ENCODE peak calls at places on chromosome 1, in five cellular contexts. One of them, this sample, is unnamed.
A peak's percentile ranks its signal among the peaks of the same experiment; 100 is the strongest.

GRCh38 chr1:43437031-43437973 is 16.4 kb downstream of the HYI start:
- DNase-seq in stimulated activated CD4-positive, alpha-beta T cell treated with anti-CD3 and anti-CD28 coated beads, Interleukin-12 subunit alpha, Interleukin-12 subunit beta, amount 100 ng/mL, for 4 hours: no peak
- DNase-seq in NCI-H345: no peak
- DNase-seq in DMS79: no peak
- DNase-seq in activated CD4-positive, alpha-beta T cell treated with anti-CD3 and anti-CD28 coated beads, Interleukin-2, amount 50 U/mL, for 24 hours: no peak
- DNase-seq in this sample: no peak

GRCh38 chr1:10668241-10668761 is 128.1 kb downstream of the CASZ1 start:
- DNase-seq in activated CD4-positive, alpha-beta T cell treated with anti-CD3 and anti-CD28 coated beads, Interleukin-2, amount 50 U/mL, for 24 hours: no peak
- DNase-seq in DMS79: no peak
- DNase-seq in stimulated activated CD4-positive, alpha-beta T cell treated with anti-CD3 and anti-CD28 coated beads, Interleukin-12 subunit alpha, Interleukin-12 subunit beta, amount 100 ng/mL, for 4 hours: no peak
- DNase-seq in NCI-H345: no peak
- DNase-seq in this sample: no peak

GRCh38 chr1:70090146-70090545 is 115.2 kb downstream of the LRRC40 start:
- DNase-seq in NCI-H345: no peak
- DNase-seq in DMS79: no peak
- DNase-seq in stimulated activated CD4-positive, alpha-beta T cell treated with anti-CD3 and anti-CD28 coated beads, Interleukin-12 subunit alpha, Interleukin-12 subunit beta, amount 100 ng/mL, for 4 hours: no peak
- DNase-seq in activated CD4-positive, alpha-beta T cell treated with anti-CD3 and anti-CD28 coated beads, Interleukin-2, amount 50 U/mL, for 24 hours: no peak
- DNase-seq in this sample: no peak

GRCh38 chr1:207355060-207355459 is 33.6 kb downstream of the CD55 start:
- DNase-seq in activated CD4-positive, alpha-beta T cell treated with anti-CD3 and anti-CD28 coated beads, Interleukin-2, amount 50 U/mL, for 24 hours: no peak
- DNase-seq in NCI-H345: no peak
- DNase-seq in stimulated activated CD4-positive, alpha-beta T cell treated with anti-CD3 and anti-CD28 coated beads, Interleukin-12 subunit alpha, Interleukin-12 subunit beta, amount 100 ng/mL, for 4 hours: no peak
- DNase-seq in DMS79: no peak
- DNase-seq in this sample: no peak

GRCh38 chr1:37477946-37478345 is 3.6 kb downstream of the ZC3H12A start:
- DNase-seq in NCI-H345: no peak
- DNase-seq in DMS79: no peak
- DNase-seq in stimulated activated CD4-positive, alpha-beta T cell treated with anti-CD3 and anti-CD28 coated beads, Interleukin-12 subunit alpha, Interleukin-12 subunit beta, amount 100 ng/mL, for 4 hours: no peak
- DNase-seq in activated CD4-positive, alpha-beta T cell treated with anti-CD3 and anti-CD28 coated beads, Interleukin-2, amount 50 U/mL, for 24 hours: no peak
- DNase-seq in this sample: no peak

GRCh38 chr1:231618588-231619256 is 7.9 kb upstream of the DISC1 start:
- DNase-seq in activated CD4-positive, alpha-beta T cell treated with anti-CD3 and anti-CD28 coated beads, Interleukin-2, amount 50 U/mL, for 24 hours: no peak
- DNase-seq in NCI-H345: no peak
- DNase-seq in stimulated activated CD4-positive, alpha-beta T cell treated with anti-CD3 and anti-CD28 coated beads, Interleukin-12 subunit alpha, Interleukin-12 subunit beta, amount 100 ng/mL, for 4 hours: no peak
- DNase-seq in DMS79: no peak
- DNase-seq in this sample: no peak

GRCh38 chr1:84972377-84972987 is 24.4 kb downstream of the MCOLN2 start:
- DNase-seq in DMS79: no peak
- DNase-seq in activated CD4-positive, alpha-beta T cell treated with anti-CD3 and anti-CD28 coated beads, Interleukin-2, amount 50 U/mL, for 24 hours: no peak
- DNase-seq in NCI-H345: no peak
- DNase-seq in stimulated activated CD4-positive, alpha-beta T cell treated with anti-CD3 and anti-CD28 coated beads, Interleukin-12 subunit alpha, Interleukin-12 subunit beta, amount 100 ng/mL, for 4 hours: no peak
- DNase-seq in this sample: no peak

GRCh38 chr1:165068716-165069115 is 287.8 kb downstream of the LMX1A start:
- DNase-seq in stimulated activated CD4-positive, alpha-beta T cell treated with anti-CD3 and anti-CD28 coated beads, Interleukin-12 subunit alpha, Interleukin-12 subunit beta, amount 100 ng/mL, for 4 hours: no peak
- DNase-seq in NCI-H345: peak; percentile 26
- DNase-seq in activated CD4-positive, alpha-beta T cell treated with anti-CD3 and anti-CD28 coated beads, Interleukin-2, amount 50 U/mL, for 24 hours: no peak
- DNase-seq in DMS79: no peak
- DNase-seq in this sample: no peak

GRCh38 chr1:240522122-240522822 is 89.7 kb downstream of the GREM2 start:
- DNase-seq in NCI-H345: no peak
- DNase-seq in activated CD4-positive, alpha-beta T cell treated with anti-CD3 and anti-CD28 coated beads, Interleukin-2, amount 50 U/mL, for 24 hours: no peak
- DNase-seq in stimulated activated CD4-positive, alpha-beta T cell treated with anti-CD3 and anti-CD28 coated beads, Interleukin-12 subunit alpha, Interleukin-12 subunit beta, amount 100 ng/mL, for 4 hours: no peak
- DNase-seq in DMS79: no peak
- DNase-seq in this sample: no peak

GRCh38 chr1:8423134-8423701 is 105.3 kb downstream of the SLC45A1 start:
- DNase-seq in DMS79: no peak
- DNase-seq in activated CD4-positive, alpha-beta T cell treated with anti-CD3 and anti-CD28 coated beads, Interleukin-2, amount 50 U/mL, for 24 hours: peak; percentile 18
- DNase-seq in stimulated activated CD4-positive, alpha-beta T cell treated with anti-CD3 and anti-CD28 coated beads, Interleukin-12 subunit alpha, Interleukin-12 subunit beta, amount 100 ng/mL, for 4 hours: peak; percentile 36
- DNase-seq in NCI-H345: no peak
- DNase-seq in this sample: no peak

GRCh38 chr1:115237507-115237906 is 100.5 kb downstream of the NGF start:
- DNase-seq in DMS79: no peak
- DNase-seq in activated CD4-positive, alpha-beta T cell treated with anti-CD3 and anti-CD28 coated beads, Interleukin-2, amount 50 U/mL, for 24 hours: no peak
- DNase-seq in NCI-H345: no peak
- DNase-seq in stimulated activated CD4-positive, alpha-beta T cell treated with anti-CD3 and anti-CD28 coated beads, Interleukin-12 subunit alpha, Interleukin-12 subunit beta, amount 100 ng/mL, for 4 hours: no peak
- DNase-seq in this sample: no peak

GRCh38 chr1:11796036-11796828 is 9.5 kb downstream of the MTHFR start:
- DNase-seq in activated CD4-positive, alpha-beta T cell treated with anti-CD3 and anti-CD28 coated beads, Interleukin-2, amount 50 U/mL, for 24 hours: no peak
- DNase-seq in NCI-H345: no peak
- DNase-seq in DMS79: no peak
- DNase-seq in stimulated activated CD4-positive, alpha-beta T cell treated with anti-CD3 and anti-CD28 coated beads, Interleukin-12 subunit alpha, Interleukin-12 subunit beta, amount 100 ng/mL, for 4 hours: no peak
- DNase-seq in this sample: no peak

GRCh38 chr1:154999651-155000474 is 2.7 kb upstream of the ZBTB7B start:
- DNase-seq in DMS79: peak; percentile 35
- DNase-seq in NCI-H345: peak; percentile 75
- DNase-seq in activated CD4-positive, alpha-beta T cell treated with anti-CD3 and anti-CD28 coated beads, Interleukin-2, amount 50 U/mL, for 24 hours: no peak
- DNase-seq in stimulated activated CD4-positive, alpha-beta T cell treated with anti-CD3 and anti-CD28 coated beads, Interleukin-12 subunit alpha, Interleukin-12 subunit beta, amount 100 ng/mL, for 4 hours: peak; percentile 65
- DNase-seq in this sample: no peak

GRCh38 chr1:160993544-160993943 is 27.4 kb downstream of the F11R start:
- DNase-seq in NCI-H345: peak; percentile 6
- DNase-seq in activated CD4-positive, alpha-beta T cell treated with anti-CD3 and anti-CD28 coated beads, Interleukin-2, amount 50 U/mL, for 24 hours: no peak
- DNase-seq in DMS79: no peak
- DNase-seq in stimulated activated CD4-positive, alpha-beta T cell treated with anti-CD3 and anti-CD28 coated beads, Interleukin-12 subunit alpha, Interleukin-12 subunit beta, amount 100 ng/mL, for 4 hours: no peak
- DNase-seq in this sample: no peak

GRCh38 chr1:88708011-88708410 is 23.9 kb downstream of the PKN2 start:
- DNase-seq in NCI-H345: no peak
- DNase-seq in activated CD4-positive, alpha-beta T cell treated with anti-CD3 and anti-CD28 coated beads, Interleukin-2, amount 50 U/mL, for 24 hours: no peak
- DNase-seq in DMS79: no peak
- DNase-seq in stimulated activated CD4-positive, alpha-beta T cell treated with anti-CD3 and anti-CD28 coated beads, Interleukin-12 subunit alpha, Interleukin-12 subunit beta, amount 100 ng/mL, for 4 hours: no peak
- DNase-seq in this sample: no peak